ENCODE peak calls at places on chromosomes 12 and 14, in four cellular contexts. X is IMR-90, G is mesendoderm, Y is H1. B is an unnamed sample.

GRCh38 chr12:50017653-50018052 is 7.6 kb downstream of the RACGAP1 start:
- DNase-seq in Y (no peak), X (peak; percentile 61), G (no peak), B (no peak)

GRCh38 chr12:49260165-49260564 is 4.7 kb upstream of the TUBA1C start:
- DNase-seq in X (peak; percentile 72), G (no peak), Y (no peak), B (no peak)

GRCh38 chr14:99394602-99395001 is 86.1 kb downstream of the SETD3 start:
- DNase-seq in X (no peak), Y (peak; percentile 50), G (peak; percentile 63), B (no peak)

GRCh38 chr12:102407776-102408486 is 72.4 kb downstream of the IGF1 start:
- DNase-seq in Y (no peak), X (peak; percentile 69), G (no peak), B (no peak)

GRCh38 chr14:20667957-20668356 is 16.4 kb upstream of the RNASE4 start:
- DNase-seq in X (no peak), G (no peak), Y (no peak), B (no peak)

GRCh38 chr14:44989497-44990440 is 27.8 kb downstream of the TOGARAM1 start:
- DNase-seq in Y (no peak), X (no peak), G (peak; percentile 8), B (no peak)

GRCh38 chr14:51575225-51576111 is 76.2 kb upstream of the FRMD6 start:
- DNase-seq in G (no peak), X (peak; percentile 39), Y (no peak), B (no peak)

GRCh38 chr12:113781415-113782198 is 184.5 kb downstream of the RBM19 start:
- DNase-seq in G (peak; percentile 23), X (peak; percentile 59), Y (no peak), B (no peak)

GRCh38 chr14:52268191-52269061 is 928 bp downstream of the PTGDR start:
- DNase-seq in G (peak; percentile 31), Y (peak; percentile 77), X (peak; percentile 13), B (peak; percentile 51)

GRCh38 chr14:37081220-37081619 is 91.2 kb downstream of the SLC25A21 start:
- DNase-seq in X (peak; percentile 32), Y (no peak), G (peak; percentile 57), B (no peak)

GRCh38 chr12:49866859-49867579 is 24.1 kb upstream of the BCDIN3D start:
- DNase-seq in G (peak; percentile 81), Y (peak; percentile 96), X (peak; percentile 46), B (peak; percentile 92)

GRCh38 chr14:35929171-35929570 is 103.0 kb downstream of the BRMS1L start:
- DNase-seq in X (no peak), G (no peak), Y (no peak), B (no peak)

GRCh38 chr12:15527201-15527782 is 205.0 kb downstream of the PTPRO start:
- DNase-seq in G (peak; percentile 65), X (peak; percentile 15), Y (peak; percentile 48), B (peak; percentile 53)

GRCh38 chr12:46354111-46354798 is 18.3 kb downstream of the SLC38A2 start:
- DNase-seq in X (no peak), G (no peak), Y (no peak), B (no peak)

GRCh38 chr12:113103756-113104450 is 31.7 kb downstream of the RASAL1 start:
- DNase-seq in X (no peak), Y (peak; percentile 89), G (peak; percentile 89), B (peak; percentile 94)

GRCh38 chr12:52250048-52250990 is 17.3 kb downstream of the KRT7 start:
- DNase-seq in Y (peak; percentile 69), X (no peak), G (no peak), B (peak; percentile 76)

GRCh38 chr12:127165567-127166392 is 1101.2 kb upstream of the TMEM132C start:
- DNase-seq in G (peak; percentile 90), Y (peak; percentile 88), X (peak; percentile 57), B (peak; percentile 92)

GRCh38 chr12:57451233-57451778 is 3.8 kb upstream of the INHBE start:
- DNase-seq in Y (no peak), X (peak; percentile 38), G (no peak), B (no peak)

GRCh38 chr12:113040722-113041168 is 15.8 kb upstream of the DTX1 start:
- DNase-seq in X (peak; percentile 43), Y (no peak), G (peak; percentile 59), B (no peak)

GRCh38 chr12:122990561-122990960 is 10.1 kb downstream of the ARL6IP4 start:
- DNase-seq in Y (no peak), G (no peak), X (no peak), B (no peak)

GRCh38 chr14:37585101-37585479 is 10.0 kb downstream of the FOXA1 start:
- DNase-seq in G (peak; percentile 53), X (no peak), Y (peak; percentile 64), B (peak; percentile 54)

GRCh38 chr12:80353254-80353653 is 90.8 kb upstream of the PTPRQ start:
- DNase-seq in Y (no peak), X (peak; percentile 22), G (no peak), B (no peak)

GRCh38 chr14:102798926-102799325 is 21.7 kb downstream of the TRAF3 start:
- DNase-seq in X (no peak), G (no peak), Y (no peak), B (no peak)

GRCh38 chr12:1167784-1168183 is 176.8 kb downstream of the ERC1 start:
- DNase-seq in G (no peak), X (no peak), Y (no peak), B (no peak)

GRCh38 chr12:6323340-6323994 is 13.0 kb downstream of the PLEKHG6 start:
- DNase-seq in Y (no peak), G (peak; percentile 99), X (peak; percentile 94), B (peak; percentile 93)

GRCh38 chr14:26531894-26532293 is 65.9 kb downstream of the NOVA1 start:
- DNase-seq in Y (no peak), X (peak; percentile 81), G (peak; percentile 25), B (no peak)

GRCh38 chr14:37590810-37591139 is 4.3 kb downstream of the FOXA1 start:
- DNase-seq in G (no peak), Y (no peak), X (no peak), B (no peak)

GRCh38 chr14:72904840-72905561 is 11.1 kb upstream of the DPF3 start:
- DNase-seq in X (peak; percentile 81), G (peak; percentile 72), Y (peak; percentile 71), B (peak; percentile 52)

GRCh38 chr12:123712780-123713319 is 697 bp downstream of the ATP6V0A2 start:
- DNase-seq in X (no peak), G (peak; percentile 10), Y (no peak), B (no peak)

GRCh38 chr12:122836027-122836921 is 1.0 kb downstream of the HIP1R start:
- DNase-seq in X (peak; percentile 16), Y (peak; percentile 51), G (peak; percentile 12), B (peak; percentile 39)

GRCh38 chr14:77862154-77862783 is 62.4 kb downstream of the ADCK1 start:
- DNase-seq in Y (peak; percentile 99), X (peak; percentile 49), G (peak; percentile 72), B (peak; percentile 85)

GRCh38 chr14:99395904-99396530 is 84.6 kb downstream of the SETD3 start:
- DNase-seq in X (peak; percentile 54), G (no peak), Y (peak; percentile 33), B (no peak)

GRCh38 chr12:52903855-52904508 is 894 bp downstream of the KRT8 start:
- DNase-seq in Y (peak; percentile 74), G (peak; percentile 74), X (no peak), B (peak; percentile 81)

GRCh38 chr12:98868076-98868475 is 223.0 kb downstream of the APAF1 start:
- DNase-seq in G (no peak), Y (no peak), X (no peak), B (no peak)
- H3K9ac ChIP-seq in G (no peak overlapping the region), Y (no peak overlapping the region), X (no peak overlapping the region), B (no peak overlapping the region)

GRCh38 chr12:120116792-120117651 is 469 bp upstream of the RAB35 start:
- DNase-seq in Y (peak; percentile 99), X (peak; percentile 90), G (peak; percentile 96), B (peak; percentile 98)

GRCh38 chr12:120117961-120118709 is 1.6 kb upstream of the RAB35 start:
- DNase-seq in Y (no peak), G (peak; percentile 94), X (peak; percentile 67), B (peak; percentile 88)

GRCh38 chr12:120115692-120116442 is 686 bp downstream of the RAB35 start:
- DNase-seq in G (peak; percentile 65), X (peak; percentile 26), Y (peak; percentile 65), B (peak; percentile 67)

GRCh38 chr12:120115066-120115465 is 1.5 kb downstream of the RAB35 start:
- DNase-seq in Y (no peak), X (no peak), G (no peak), B (no peak)

DNA sequence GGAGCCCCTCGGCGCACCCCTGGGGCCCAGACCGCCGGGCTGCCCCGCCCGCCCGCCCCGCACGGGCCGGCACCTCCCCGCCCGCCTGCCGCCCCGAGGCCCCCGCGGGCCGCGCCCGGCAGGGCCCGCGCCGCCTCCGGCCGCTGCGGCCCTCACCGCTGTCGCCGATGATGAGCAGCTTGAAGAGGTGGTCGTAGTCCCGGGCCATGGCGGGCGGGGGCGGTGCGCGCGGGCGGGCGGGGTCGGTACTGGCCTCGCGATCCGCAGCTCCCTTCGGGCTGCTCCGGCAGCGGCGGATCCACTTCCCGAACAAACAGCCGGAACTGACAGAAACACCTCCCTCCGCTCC is at the start of gene RAB35:
- DNase-seq in X (no peak), G (no peak), Y (no peak), B (no peak)
- H4K5ac ChIP-seq in X (peak within 1 kb of the TSS; percentile 83), G (no peak within 1 kb of the TSS), Y (peak within 1 kb of the TSS; percentile 96), B (no peak within 1 kb of the TSS)

GRCh38 chr14:64654072-64654899 is 49.9 kb upstream of the PLEKHG3 start:
- DNase-seq in G (no peak), X (peak; percentile 96), Y (no peak), B (no peak)
- H3K4me2 ChIP-seq in G (no peak overlapping the region), X (peak overlapping the region; percentile 72), Y (no peak overlapping the region), B (no peak overlapping the region)

DNA sequence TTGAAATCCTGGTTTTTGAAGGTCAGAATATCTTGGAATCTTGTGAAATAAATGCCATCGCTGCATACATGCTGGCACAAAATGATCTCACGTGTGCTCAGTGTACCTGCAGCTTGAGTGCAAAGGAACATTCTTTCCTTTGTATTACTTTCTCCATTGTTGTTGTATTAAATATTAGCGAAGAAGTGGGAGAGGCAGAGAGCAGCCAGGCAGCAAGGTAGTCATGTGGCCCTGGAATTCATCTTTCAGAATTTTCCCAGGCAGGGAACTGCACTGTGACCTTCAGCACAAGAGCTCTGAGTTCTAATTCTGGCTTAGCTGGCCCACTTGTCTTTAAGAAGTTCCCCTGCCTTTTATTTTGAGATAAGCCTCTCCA is 145.5 kb downstream of the PRKCH start:
- DNase-seq in G (no peak), Y (no peak), X (no peak), B (no peak)
- H3K9ac ChIP-seq in G (no peak overlapping the region), Y (no peak overlapping the region), X (peak overlapping the region; percentile 36), B (no peak overlapping the region)

GRCh38 chr14:105400016-105400415 is 1.7 kb downstream of the TEX22 start:
- DNase-seq in Y (no peak), G (no peak), X (no peak), B (no peak)
- H4K5ac ChIP-seq in Y (no peak overlapping the region), G (no peak overlapping the region), X (no peak overlapping the region), B (no peak overlapping the region)

B was measured in H9.